ENCODE peak calls at places on chromosomes 7 and 10, in seven cellular contexts. X is sigmoid colon, T is neural progenitor cell, B is Panc1, U is SJSA1, Q is stomach, F is esophagus squamous epithelium. M is an unnamed sample. For H3K4me1, the result is how much of the 10 kb centered on the place peaks cover.

GRCh38 chr10:33412261-33413092 is 78.0 kb upstream of the NRP1 start:
- DNase-seq in F (no peak), U (no peak), B (no peak), T (no peak), Q (no peak), X (no peak), M (no peak)

GRCh38 chr7:68488366-68489060 is 1109.8 kb upstream of the AUTS2 start:
- DNase-seq in F (no peak), T (no peak), B (no peak), Q (no peak), U (no peak), X (no peak), M (no peak)

GRCh38 chr7:92100523-92100922 is 33.8 kb downstream of the CYP51A1 start:
- DNase-seq in F (no peak), U (no peak), T (no peak), X (no peak), Q (no peak), B (no peak), M (no peak)

GRCh38 chr10:97454330-97455036 is 8.5 kb downstream of the ZDHHC16 start:
- DNase-seq in X (no peak), B (no peak), T (no peak), U (no peak), F (no peak), Q (peak), M (no peak)

GRCh38 chr7:44706788-44707557 is 41.7 kb upstream of the ZMIZ2 start:
- DNase-seq in T (no peak), F (no peak), B (no peak), U (no peak), X (no peak), Q (no peak), M (no peak)

GRCh38 chr7:70736715-70737460 is 395.1 kb upstream of the GALNT17 start:
- DNase-seq in X (no peak), F (no peak), Q (no peak), B (no peak), U (no peak), T (no peak), M (no peak)

GRCh38 chr7:143360788-143361551 is 1.5 kb downstream of the FAM131B start:
- DNase-seq in Q (no peak), X (peak), U (no peak), F (no peak), T (peak), B (no peak), M (no peak)

GRCh38 chr10:81093056-81093455 is 555.4 kb downstream of the SH2D4B start:
- DNase-seq in F (no peak), Q (no peak), U (no peak), B (no peak), X (no peak), T (no peak), M (no peak)

GRCh38 chr7:836429-836828 is 4.2 kb downstream of the SUN1 start:
- DNase-seq in X (peak), F (no peak), U (no peak), Q (no peak), T (peak), B (no peak), M (no peak)

GRCh38 chr7:123151443-123151842 is 48.3 kb downstream of the SLC13A1 start:
- DNase-seq in Q (no peak), F (no peak), B (no peak), X (no peak), U (no peak), T (no peak), M (no peak)

GRCh38 chr7:13920053-13920697 is 69.3 kb downstream of the ETV1 start:
- DNase-seq in U (peak), F (no peak), X (no peak), T (peak), B (peak), Q (no peak), M (no peak)
- H3K4me3 ChIP-seq in U (peak), F (no peak), X (no peak), T (no peak), B (peak), Q (no peak), M (no peak)

GRCh38 chr10:113089581-113089980 is 139.5 kb downstream of the TCF7L2 start:
- DNase-seq in X (no peak), B (no peak), U (no peak), F (no peak), Q (peak), T (no peak), M (no peak)
- H3K27ac ChIP-seq in X (no peak), B (peak), U (no peak), F (no peak), Q (no peak), T (no peak), M (no peak)

GRCh38 chr7:135161669-135162068 is 8.8 kb downstream of the CYREN start:
- DNase-seq in Q (no peak), B (no peak), T (no peak), U (no peak), X (no peak), F (no peak), M (no peak)
- H3K4me1 ChIP-seq in Q (half or more), B (under half), T (under half), U (under half), X (under half), F (under half), M (half or more)

GRCh38 chr7:22193361-22194016 is 163.5 kb downstream of the RAPGEF5 start:
- DNase-seq in F (no peak), T (peak), B (no peak), Q (no peak), U (no peak), X (peak), M (no peak)
- H3K4me3 ChIP-seq in F (peak), T (peak), B (no peak), Q (peak), U (no peak), X (peak), M (peak)

DNA sequence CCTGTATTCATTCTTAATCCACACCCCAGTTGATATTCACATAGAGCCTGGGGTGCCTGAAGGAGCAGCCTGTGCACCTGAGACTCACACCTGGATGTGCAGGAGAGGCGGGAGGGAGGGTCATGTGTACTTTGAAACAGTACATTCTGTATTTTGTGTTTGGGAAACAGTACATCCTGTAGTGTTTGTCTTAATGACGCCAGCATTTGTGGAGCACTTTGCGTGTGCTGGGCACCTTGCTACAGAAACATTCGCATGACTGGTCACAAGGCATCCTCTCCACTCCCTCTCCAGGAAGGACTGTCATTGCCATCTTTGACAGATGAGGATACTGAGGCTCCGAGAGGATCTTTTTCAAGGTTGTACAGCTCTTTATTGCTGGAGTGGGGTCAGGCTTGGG is 132.1 kb downstream of the TACC2 start:
- DNase-seq in B (no peak), U (no peak), T (no peak), F (no peak), X (no peak), Q (peak), M (no peak)
- H3K27ac ChIP-seq in B (no peak), U (no peak), T (no peak), F (no peak), X (no peak), Q (peak), M (peak)

GRCh38 chr7:134933460-134934068 is 52.7 kb upstream of the AGBL3 start:
- DNase-seq in B (no peak), Q (no peak), T (no peak), X (no peak), U (no peak), F (no peak), M (no peak)

GRCh38 chr7:134936893-134937520 is 49.3 kb upstream of the AGBL3 start:
- DNase-seq in U (no peak), Q (no peak), T (peak), B (no peak), F (no peak), X (no peak), M (no peak)

GRCh38 chr7:134938141-134938540 is 48.2 kb upstream of the AGBL3 start:
- DNase-seq in F (no peak), Q (no peak), T (no peak), U (no peak), B (no peak), X (no peak), M (no peak)

GRCh38 chr7:134932707-134933370 is 53.5 kb upstream of the AGBL3 start:
- DNase-seq in U (peak), X (peak), B (no peak), T (no peak), Q (no peak), F (no peak), M (no peak)

GRCh38 chr7:134935701-134936100 is 50.6 kb upstream of the AGBL3 start:
- DNase-seq in B (no peak), U (no peak), Q (no peak), X (no peak), F (no peak), T (no peak), M (no peak)
- H3K4me1 ChIP-seq in B (under half), U (half or more), Q (under half), X (half or more), F (under half), T (under half), M (under half)

DNA sequence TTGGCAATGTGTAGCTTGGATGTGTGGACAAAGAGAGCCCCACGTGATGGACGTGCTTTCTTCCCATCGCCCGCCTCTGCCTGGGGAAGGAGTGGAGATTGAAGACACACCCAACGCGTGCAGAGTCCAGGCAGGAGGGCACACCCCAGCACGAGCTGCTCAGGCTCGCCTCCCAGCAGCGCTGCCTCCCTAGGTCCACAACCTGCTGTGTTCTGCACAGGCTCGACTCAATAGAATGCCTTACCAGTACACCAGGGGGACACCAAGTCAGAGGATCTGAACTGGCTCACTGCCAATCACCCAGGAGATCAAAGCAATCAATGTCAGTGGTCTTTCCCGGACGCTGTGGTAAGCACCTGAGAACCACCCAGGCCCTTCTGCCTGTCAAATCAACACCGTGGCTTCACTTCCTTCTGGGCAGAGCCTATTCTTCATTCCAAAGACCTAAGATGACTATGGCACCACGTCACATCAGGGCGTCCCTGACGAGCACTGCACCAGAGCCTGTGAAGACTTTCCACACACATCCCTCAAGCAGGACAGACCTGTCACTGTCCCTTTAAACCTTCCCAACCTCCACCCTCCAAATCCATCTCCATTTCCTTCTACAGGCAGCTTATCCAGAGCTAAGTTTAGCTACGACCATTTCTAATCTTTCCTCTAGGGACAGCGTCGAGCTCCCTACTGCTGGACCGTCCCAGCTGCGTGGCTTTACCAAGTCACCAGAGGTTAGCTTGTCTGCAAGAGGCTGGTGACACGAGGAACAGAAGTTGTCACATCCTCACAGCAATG is 72.3 kb downstream of the AMZ1 start:
- DNase-seq in X (peak), T (peak), B (peak), Q (peak), F (no peak), U (no peak), M (peak)
- H3K4me3 ChIP-seq in X (no peak), T (no peak), B (peak), Q (no peak), F (no peak), U (no peak), M (no peak)

GRCh38 chr7:22579961-22580360 is 80.0 kb upstream of the STEAP1B start:
- DNase-seq in Q (no peak), U (no peak), T (no peak), B (no peak), F (no peak), X (no peak), M (no peak)
- H3K27ac ChIP-seq in Q (no peak), U (no peak), T (no peak), B (no peak), F (no peak), X (no peak), M (no peak)

DNA sequence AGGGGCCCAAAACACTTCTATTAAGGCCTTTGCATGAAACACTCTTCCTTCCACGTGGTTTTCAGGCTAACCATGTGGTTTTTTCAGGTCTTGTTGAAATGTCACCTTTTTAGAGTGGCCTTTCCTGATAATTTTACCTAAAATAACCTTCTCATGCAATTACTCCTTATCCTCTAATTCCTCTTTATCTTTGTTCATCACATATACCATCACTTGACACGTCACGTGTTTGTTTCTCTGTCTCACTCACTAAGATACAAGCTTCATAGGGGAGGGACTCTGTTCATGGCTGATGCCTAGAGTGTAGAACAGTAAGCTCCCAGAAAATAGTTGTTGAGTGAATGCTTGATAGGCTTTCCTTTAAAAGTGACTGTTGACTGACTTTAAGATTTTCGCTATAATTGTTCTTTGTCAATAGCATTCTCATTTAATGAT is 63.7 kb downstream of the ST7 start:
- DNase-seq in B (no peak), F (no peak), U (no peak), T (no peak), Q (no peak), X (no peak), M (no peak)
- H3K4me1 ChIP-seq in B (under half), F (under half), U (under half), T (under half), Q (under half), X (under half), M (under half)

GRCh38 chr7:5396542-5396941 is 27.1 kb downstream of the TNRC18 start:
- DNase-seq in Q (peak), F (no peak), U (no peak), B (no peak), X (peak), T (no peak), M (peak)
- H3K4me3 ChIP-seq in Q (peak), F (peak), U (no peak), B (peak), X (peak), T (no peak), M (peak)

M was measured in left lung.